ENCODE peak calls at places on chromosomes 2 and 18, in six cellular contexts. One of them, this sample, is unnamed.

GRCh38 chr2:54166121-54166773 is 50.8 kb downstream of the ACYP2 start:
- DNase-seq in T-helper 9 cell: no peak
- DNase-seq in stimulated activated naive B cell treated with anti-CD40 and anti-IgM and Interleukin-4, amounts not matched to agents 10 μg/mL and 1 μg/mL and 100 μg/mL, for 72 hours: no peak
- DNase-seq in endothelial cell: no peak
- DNase-seq in activated CD4-positive, alpha-beta T cell treated with anti-CD3 and anti-CD28 coated beads for 24 hours: no peak
- DNase-seq in substantia nigra: no peak
- DNase-seq in this sample: no peak

GRCh38 chr2:8119782-8120551 is 561.9 kb upstream of the ID2 start:
- DNase-seq in T-helper 9 cell: no peak
- DNase-seq in substantia nigra: no peak
- DNase-seq in activated CD4-positive, alpha-beta T cell treated with anti-CD3 and anti-CD28 coated beads for 24 hours: no peak
- DNase-seq in endothelial cell: no peak
- DNase-seq in stimulated activated naive B cell treated with anti-CD40 and anti-IgM and Interleukin-4, amounts not matched to agents 10 μg/mL and 1 μg/mL and 100 μg/mL, for 72 hours: no peak
- DNase-seq in this sample: no peak

GRCh38 chr2:168801456-168801855 is 981 bp upstream of the NOSTRIN start:
- DNase-seq in stimulated activated naive B cell treated with anti-CD40 and anti-IgM and Interleukin-4, amounts not matched to agents 10 μg/mL and 1 μg/mL and 100 μg/mL, for 72 hours: no peak
- DNase-seq in activated CD4-positive, alpha-beta T cell treated with anti-CD3 and anti-CD28 coated beads for 24 hours: no peak
- DNase-seq in T-helper 9 cell: no peak
- DNase-seq in endothelial cell: no peak
- DNase-seq in substantia nigra: no peak
- DNase-seq in this sample: no peak

GRCh38 chr2:69298862-69299261 is 88.2 kb downstream of the GFPT1 start:
- DNase-seq in activated CD4-positive, alpha-beta T cell treated with anti-CD3 and anti-CD28 coated beads for 24 hours: no peak
- DNase-seq in T-helper 9 cell: no peak
- DNase-seq in substantia nigra: no peak
- DNase-seq in endothelial cell: no peak
- DNase-seq in stimulated activated naive B cell treated with anti-CD40 and anti-IgM and Interleukin-4, amounts not matched to agents 10 μg/mL and 1 μg/mL and 100 μg/mL, for 72 hours: no peak
- DNase-seq in this sample: no peak

GRCh38 chr2:172370821-172371455 is 56.4 kb upstream of the ITGA6 start:
- DNase-seq in substantia nigra: no peak
- DNase-seq in stimulated activated naive B cell treated with anti-CD40 and anti-IgM and Interleukin-4, amounts not matched to agents 10 μg/mL and 1 μg/mL and 100 μg/mL, for 72 hours: no peak
- DNase-seq in endothelial cell: no peak
- DNase-seq in T-helper 9 cell: no peak
- DNase-seq in activated CD4-positive, alpha-beta T cell treated with anti-CD3 and anti-CD28 coated beads for 24 hours: no peak
- DNase-seq in this sample: no peak

GRCh38 chr2:36965196-36965595 is 1.1 kb downstream of the STRN start:
- DNase-seq in stimulated activated naive B cell treated with anti-CD40 and anti-IgM and Interleukin-4, amounts not matched to agents 10 μg/mL and 1 μg/mL and 100 μg/mL, for 72 hours: no peak
- DNase-seq in T-helper 9 cell: no peak
- DNase-seq in endothelial cell: no peak
- DNase-seq in substantia nigra: no peak
- DNase-seq in activated CD4-positive, alpha-beta T cell treated with anti-CD3 and anti-CD28 coated beads for 24 hours: no peak
- DNase-seq in this sample: no peak

GRCh38 chr2:180367831-180368230 is 360.7 kb upstream of the CWC22 start:
- DNase-seq in substantia nigra: no peak
- DNase-seq in endothelial cell: no peak
- DNase-seq in stimulated activated naive B cell treated with anti-CD40 and anti-IgM and Interleukin-4, amounts not matched to agents 10 μg/mL and 1 μg/mL and 100 μg/mL, for 72 hours: no peak
- DNase-seq in activated CD4-positive, alpha-beta T cell treated with anti-CD3 and anti-CD28 coated beads for 24 hours: no peak
- DNase-seq in T-helper 9 cell: no peak
- DNase-seq in this sample: no peak

GRCh38 chr2:233329489-233330135 is 22.0 kb downstream of the SAG start:
- DNase-seq in substantia nigra: no peak
- DNase-seq in activated CD4-positive, alpha-beta T cell treated with anti-CD3 and anti-CD28 coated beads for 24 hours: no peak
- DNase-seq in stimulated activated naive B cell treated with anti-CD40 and anti-IgM and Interleukin-4, amounts not matched to agents 10 μg/mL and 1 μg/mL and 100 μg/mL, for 72 hours: no peak
- DNase-seq in endothelial cell: no peak
- DNase-seq in T-helper 9 cell: no peak
- DNase-seq in this sample: no peak

GRCh38 chr2:26942543-26943295 is 27.7 kb upstream of the MAPRE3 start:
- DNase-seq in stimulated activated naive B cell treated with anti-CD40 and anti-IgM and Interleukin-4, amounts not matched to agents 10 μg/mL and 1 μg/mL and 100 μg/mL, for 72 hours: peak
- DNase-seq in substantia nigra: no peak
- DNase-seq in activated CD4-positive, alpha-beta T cell treated with anti-CD3 and anti-CD28 coated beads for 24 hours: peak
- DNase-seq in endothelial cell: peak
- DNase-seq in T-helper 9 cell: peak
- DNase-seq in this sample: peak

GRCh38 chr18:47120428-47120827 is 29.9 kb downstream of the HDHD2 start:
- DNase-seq in endothelial cell: no peak
- DNase-seq in T-helper 9 cell: no peak
- DNase-seq in stimulated activated naive B cell treated with anti-CD40 and anti-IgM and Interleukin-4, amounts not matched to agents 10 μg/mL and 1 μg/mL and 100 μg/mL, for 72 hours: peak
- DNase-seq in activated CD4-positive, alpha-beta T cell treated with anti-CD3 and anti-CD28 coated beads for 24 hours: no peak
- DNase-seq in substantia nigra: no peak
- DNase-seq in this sample: no peak

GRCh38 chr18:57951999-57952774 is 91.8 kb upstream of the NEDD4L start:
- DNase-seq in endothelial cell: no peak
- DNase-seq in stimulated activated naive B cell treated with anti-CD40 and anti-IgM and Interleukin-4, amounts not matched to agents 10 μg/mL and 1 μg/mL and 100 μg/mL, for 72 hours: no peak
- DNase-seq in substantia nigra: no peak
- DNase-seq in activated CD4-positive, alpha-beta T cell treated with anti-CD3 and anti-CD28 coated beads for 24 hours: no peak
- DNase-seq in T-helper 9 cell: no peak
- DNase-seq in this sample: no peak

GRCh38 chr18:51182824-51183223 is 14.7 kb downstream of the MEX3C start:
- DNase-seq in substantia nigra: no peak
- DNase-seq in endothelial cell: no peak
- DNase-seq in activated CD4-positive, alpha-beta T cell treated with anti-CD3 and anti-CD28 coated beads for 24 hours: no peak
- DNase-seq in stimulated activated naive B cell treated with anti-CD40 and anti-IgM and Interleukin-4, amounts not matched to agents 10 μg/mL and 1 μg/mL and 100 μg/mL, for 72 hours: no peak
- DNase-seq in T-helper 9 cell: no peak
- DNase-seq in this sample: no peak

GRCh38 chr18:9113468-9114149 is 11.1 kb downstream of the NDUFV2 start:
- DNase-seq in stimulated activated naive B cell treated with anti-CD40 and anti-IgM and Interleukin-4, amounts not matched to agents 10 μg/mL and 1 μg/mL and 100 μg/mL, for 72 hours: peak
- DNase-seq in substantia nigra: no peak
- DNase-seq in endothelial cell: no peak
- DNase-seq in T-helper 9 cell: no peak
- DNase-seq in activated CD4-positive, alpha-beta T cell treated with anti-CD3 and anti-CD28 coated beads for 24 hours: no peak
- DNase-seq in this sample: no peak

GRCh38 chr2:88329815-88330603 is 122.5 kb downstream of the FOXI3 start:
- DNase-seq in endothelial cell: no peak
- DNase-seq in activated CD4-positive, alpha-beta T cell treated with anti-CD3 and anti-CD28 coated beads for 24 hours: no peak
- DNase-seq in T-helper 9 cell: no peak
- DNase-seq in substantia nigra: no peak
- DNase-seq in stimulated activated naive B cell treated with anti-CD40 and anti-IgM and Interleukin-4, amounts not matched to agents 10 μg/mL and 1 μg/mL and 100 μg/mL, for 72 hours: no peak
- DNase-seq in this sample: no peak

GRCh38 chr18:54743596-54743995 is 84.7 kb upstream of the RAB27B start:
- DNase-seq in activated CD4-positive, alpha-beta T cell treated with anti-CD3 and anti-CD28 coated beads for 24 hours: no peak
- DNase-seq in stimulated activated naive B cell treated with anti-CD40 and anti-IgM and Interleukin-4, amounts not matched to agents 10 μg/mL and 1 μg/mL and 100 μg/mL, for 72 hours: no peak
- DNase-seq in endothelial cell: no peak
- DNase-seq in substantia nigra: no peak
- DNase-seq in T-helper 9 cell: no peak
- DNase-seq in this sample: no peak

GRCh38 chr2:10564876-10565425 is 116.8 kb upstream of the ODC1 start:
- DNase-seq in activated CD4-positive, alpha-beta T cell treated with anti-CD3 and anti-CD28 coated beads for 24 hours: no peak
- DNase-seq in substantia nigra: no peak
- DNase-seq in stimulated activated naive B cell treated with anti-CD40 and anti-IgM and Interleukin-4, amounts not matched to agents 10 μg/mL and 1 μg/mL and 100 μg/mL, for 72 hours: no peak
- DNase-seq in endothelial cell: no peak
- DNase-seq in T-helper 9 cell: no peak
- DNase-seq in this sample: no peak

GRCh38 chr2:46364797-46365457 is 67.7 kb downstream of the EPAS1 start:
- DNase-seq in substantia nigra: no peak
- DNase-seq in endothelial cell: peak
- DNase-seq in stimulated activated naive B cell treated with anti-CD40 and anti-IgM and Interleukin-4, amounts not matched to agents 10 μg/mL and 1 μg/mL and 100 μg/mL, for 72 hours: no peak
- DNase-seq in activated CD4-positive, alpha-beta T cell treated with anti-CD3 and anti-CD28 coated beads for 24 hours: peak
- DNase-seq in T-helper 9 cell: no peak
- DNase-seq in this sample: peak

GRCh38 chr18:21391074-21391673 is 149.1 kb downstream of the GREB1L start:
- DNase-seq in T-helper 9 cell: no peak
- DNase-seq in activated CD4-positive, alpha-beta T cell treated with anti-CD3 and anti-CD28 coated beads for 24 hours: no peak
- DNase-seq in stimulated activated naive B cell treated with anti-CD40 and anti-IgM and Interleukin-4, amounts not matched to agents 10 μg/mL and 1 μg/mL and 100 μg/mL, for 72 hours: no peak
- DNase-seq in substantia nigra: no peak
- DNase-seq in endothelial cell: no peak
- DNase-seq in this sample: no peak

GRCh38 chr2:238898534-238899281 is 50.8 kb downstream of the TWIST2 start:
- DNase-seq in stimulated activated naive B cell treated with anti-CD40 and anti-IgM and Interleukin-4, amounts not matched to agents 10 μg/mL and 1 μg/mL and 100 μg/mL, for 72 hours: no peak
- DNase-seq in T-helper 9 cell: no peak
- DNase-seq in substantia nigra: no peak
- DNase-seq in endothelial cell: no peak
- DNase-seq in activated CD4-positive, alpha-beta T cell treated with anti-CD3 and anti-CD28 coated beads for 24 hours: no peak
- DNase-seq in this sample: no peak

GRCh38 chr18:34965108-34965507 is 76.1 kb upstream of the MAPRE2 start:
- DNase-seq in T-helper 9 cell: no peak
- DNase-seq in substantia nigra: no peak
- DNase-seq in stimulated activated naive B cell treated with anti-CD40 and anti-IgM and Interleukin-4, amounts not matched to agents 10 μg/mL and 1 μg/mL and 100 μg/mL, for 72 hours: no peak
- DNase-seq in endothelial cell: no peak
- DNase-seq in activated CD4-positive, alpha-beta T cell treated with anti-CD3 and anti-CD28 coated beads for 24 hours: no peak
- DNase-seq in this sample: no peak

GRCh38 chr2:28282861-28283646 is 109.6 kb upstream of the FOSL2 start:
- DNase-seq in substantia nigra: no peak
- DNase-seq in endothelial cell: no peak
- DNase-seq in activated CD4-positive, alpha-beta T cell treated with anti-CD3 and anti-CD28 coated beads for 24 hours: no peak
- DNase-seq in T-helper 9 cell: no peak
- DNase-seq in stimulated activated naive B cell treated with anti-CD40 and anti-IgM and Interleukin-4, amounts not matched to agents 10 μg/mL and 1 μg/mL and 100 μg/mL, for 72 hours: no peak
- DNase-seq in this sample: no peak

GRCh38 chr2:15588329-15588919 is 3.2 kb upstream of the DDX1 start:
- DNase-seq in T-helper 9 cell: no peak
- DNase-seq in substantia nigra: peak
- DNase-seq in activated CD4-positive, alpha-beta T cell treated with anti-CD3 and anti-CD28 coated beads for 24 hours: no peak
- DNase-seq in stimulated activated naive B cell treated with anti-CD40 and anti-IgM and Interleukin-4, amounts not matched to agents 10 μg/mL and 1 μg/mL and 100 μg/mL, for 72 hours: no peak
- DNase-seq in endothelial cell: peak
- DNase-seq in this sample: no peak

GRCh38 chr2:199928226-199928625 is 17.1 kb downstream of the C2orf69 start:
- DNase-seq in endothelial cell: no peak
- DNase-seq in stimulated activated naive B cell treated with anti-CD40 and anti-IgM and Interleukin-4, amounts not matched to agents 10 μg/mL and 1 μg/mL and 100 μg/mL, for 72 hours: no peak
- DNase-seq in T-helper 9 cell: no peak
- DNase-seq in activated CD4-positive, alpha-beta T cell treated with anti-CD3 and anti-CD28 coated beads for 24 hours: no peak
- DNase-seq in substantia nigra: no peak
- DNase-seq in this sample: no peak

GRCh38 chr2:158297606-158298005 is 158.9 kb downstream of the CCDC148 start:
- DNase-seq in activated CD4-positive, alpha-beta T cell treated with anti-CD3 and anti-CD28 coated beads for 24 hours: no peak
- DNase-seq in substantia nigra: no peak
- DNase-seq in T-helper 9 cell: no peak
- DNase-seq in stimulated activated naive B cell treated with anti-CD40 and anti-IgM and Interleukin-4, amounts not matched to agents 10 μg/mL and 1 μg/mL and 100 μg/mL, for 72 hours: no peak
- DNase-seq in endothelial cell: no peak
- DNase-seq in this sample: no peak

GRCh38 chr2:8267721-8268120 is 414.1 kb upstream of the ID2 start:
- DNase-seq in stimulated activated naive B cell treated with anti-CD40 and anti-IgM and Interleukin-4, amounts not matched to agents 10 μg/mL and 1 μg/mL and 100 μg/mL, for 72 hours: no peak
- DNase-seq in T-helper 9 cell: no peak
- DNase-seq in activated CD4-positive, alpha-beta T cell treated with anti-CD3 and anti-CD28 coated beads for 24 hours: no peak
- DNase-seq in substantia nigra: no peak
- DNase-seq in endothelial cell: no peak
- DNase-seq in this sample: no peak

GRCh38 chr2:118969734-118970395 is 27.9 kb downstream of the MARCO start:
- DNase-seq in endothelial cell: no peak
- DNase-seq in activated CD4-positive, alpha-beta T cell treated with anti-CD3 and anti-CD28 coated beads for 24 hours: no peak
- DNase-seq in stimulated activated naive B cell treated with anti-CD40 and anti-IgM and Interleukin-4, amounts not matched to agents 10 μg/mL and 1 μg/mL and 100 μg/mL, for 72 hours: no peak
- DNase-seq in T-helper 9 cell: no peak
- DNase-seq in substantia nigra: no peak
- DNase-seq in this sample: no peak

GRCh38 chr2:173401716-173402326 is 47.1 kb downstream of the CDCA7 start:
- DNase-seq in endothelial cell: peak
- DNase-seq in substantia nigra: no peak
- DNase-seq in activated CD4-positive, alpha-beta T cell treated with anti-CD3 and anti-CD28 coated beads for 24 hours: no peak
- DNase-seq in T-helper 9 cell: no peak
- DNase-seq in stimulated activated naive B cell treated with anti-CD40 and anti-IgM and Interleukin-4, amounts not matched to agents 10 μg/mL and 1 μg/mL and 100 μg/mL, for 72 hours: no peak
- DNase-seq in this sample: no peak

GRCh38 chr2:127576433-127577207 is 41.1 kb downstream of the MYO7B start:
- DNase-seq in stimulated activated naive B cell treated with anti-CD40 and anti-IgM and Interleukin-4, amounts not matched to agents 10 μg/mL and 1 μg/mL and 100 μg/mL, for 72 hours: no peak
- DNase-seq in substantia nigra: peak
- DNase-seq in T-helper 9 cell: no peak
- DNase-seq in endothelial cell: no peak
- DNase-seq in activated CD4-positive, alpha-beta T cell treated with anti-CD3 and anti-CD28 coated beads for 24 hours: no peak
- DNase-seq in this sample: no peak

GRCh38 chr2:151120016-151120415 is 141.6 kb downstream of the RBM43 start:
- DNase-seq in T-helper 9 cell: no peak
- DNase-seq in activated CD4-positive, alpha-beta T cell treated with anti-CD3 and anti-CD28 coated beads for 24 hours: no peak
- DNase-seq in stimulated activated naive B cell treated with anti-CD40 and anti-IgM and Interleukin-4, amounts not matched to agents 10 μg/mL and 1 μg/mL and 100 μg/mL, for 72 hours: no peak
- DNase-seq in substantia nigra: no peak
- DNase-seq in endothelial cell: no peak
- DNase-seq in this sample: peak

GRCh38 chr18:21194871-21195771 is 46.9 kb upstream of the GREB1L start:
- DNase-seq in stimulated activated naive B cell treated with anti-CD40 and anti-IgM and Interleukin-4, amounts not matched to agents 10 μg/mL and 1 μg/mL and 100 μg/mL, for 72 hours: no peak
- DNase-seq in endothelial cell: no peak
- DNase-seq in T-helper 9 cell: no peak
- DNase-seq in substantia nigra: no peak
- DNase-seq in activated CD4-positive, alpha-beta T cell treated with anti-CD3 and anti-CD28 coated beads for 24 hours: no peak
- DNase-seq in this sample: peak

GRCh38 chr2:15808980-15809379 is 131.4 kb upstream of the MYCN start:
- DNase-seq in T-helper 9 cell: no peak
- DNase-seq in endothelial cell: peak
- DNase-seq in substantia nigra: no peak
- DNase-seq in stimulated activated naive B cell treated with anti-CD40 and anti-IgM and Interleukin-4, amounts not matched to agents 10 μg/mL and 1 μg/mL and 100 μg/mL, for 72 hours: no peak
- DNase-seq in activated CD4-positive, alpha-beta T cell treated with anti-CD3 and anti-CD28 coated beads for 24 hours: no peak
- DNase-seq in this sample: no peak

GRCh38 chr18:79396431-79397287 is 929 bp downstream of the NFATC1 start:
- DNase-seq in T-helper 9 cell: no peak
- DNase-seq in activated CD4-positive, alpha-beta T cell treated with anti-CD3 and anti-CD28 coated beads for 24 hours: no peak
- DNase-seq in stimulated activated naive B cell treated with anti-CD40 and anti-IgM and Interleukin-4, amounts not matched to agents 10 μg/mL and 1 μg/mL and 100 μg/mL, for 72 hours: no peak
- DNase-seq in substantia nigra: no peak
- DNase-seq in endothelial cell: peak
- DNase-seq in this sample: no peak

GRCh38 chr18:55018602-55019001 is 59.3 kb upstream of the CCDC68 start:
- DNase-seq in endothelial cell: no peak
- DNase-seq in T-helper 9 cell: no peak
- DNase-seq in activated CD4-positive, alpha-beta T cell treated with anti-CD3 and anti-CD28 coated beads for 24 hours: no peak
- DNase-seq in substantia nigra: no peak
- DNase-seq in stimulated activated naive B cell treated with anti-CD40 and anti-IgM and Interleukin-4, amounts not matched to agents 10 μg/mL and 1 μg/mL and 100 μg/mL, for 72 hours: no peak
- DNase-seq in this sample: no peak

GRCh38 chr2:159903404-159904126 is 105.6 kb upstream of the CD302 start:
- DNase-seq in substantia nigra: no peak
- DNase-seq in activated CD4-positive, alpha-beta T cell treated with anti-CD3 and anti-CD28 coated beads for 24 hours: peak
- DNase-seq in endothelial cell: no peak
- DNase-seq in T-helper 9 cell: peak
- DNase-seq in stimulated activated naive B cell treated with anti-CD40 and anti-IgM and Interleukin-4, amounts not matched to agents 10 μg/mL and 1 μg/mL and 100 μg/mL, for 72 hours: peak
- DNase-seq in this sample: no peak

GRCh38 chr2:173299764-173300163 is 54.9 kb upstream of the CDCA7 start:
- DNase-seq in activated CD4-positive, alpha-beta T cell treated with anti-CD3 and anti-CD28 coated beads for 24 hours: no peak
- DNase-seq in substantia nigra: no peak
- DNase-seq in stimulated activated naive B cell treated with anti-CD40 and anti-IgM and Interleukin-4, amounts not matched to agents 10 μg/mL and 1 μg/mL and 100 μg/mL, for 72 hours: no peak
- DNase-seq in T-helper 9 cell: no peak
- DNase-seq in endothelial cell: no peak
- DNase-seq in this sample: no peak

GRCh38 chr2:205769494-205769848 is 87.2 kb downstream of the NRP2 start:
- DNase-seq in activated CD4-positive, alpha-beta T cell treated with anti-CD3 and anti-CD28 coated beads for 24 hours: no peak
- DNase-seq in substantia nigra: no peak
- DNase-seq in T-helper 9 cell: no peak
- DNase-seq in endothelial cell: no peak
- DNase-seq in stimulated activated naive B cell treated with anti-CD40 and anti-IgM and Interleukin-4, amounts not matched to agents 10 μg/mL and 1 μg/mL and 100 μg/mL, for 72 hours: no peak
- DNase-seq in this sample: no peak

GRCh38 chr2:203437516-203437915 is 97.6 kb downstream of the RAPH1 start:
- DNase-seq in T-helper 9 cell: no peak
- DNase-seq in activated CD4-positive, alpha-beta T cell treated with anti-CD3 and anti-CD28 coated beads for 24 hours: no peak
- DNase-seq in endothelial cell: no peak
- DNase-seq in stimulated activated naive B cell treated with anti-CD40 and anti-IgM and Interleukin-4, amounts not matched to agents 10 μg/mL and 1 μg/mL and 100 μg/mL, for 72 hours: no peak
- DNase-seq in substantia nigra: no peak
- DNase-seq in this sample: no peak

GRCh38 chr2:128879161-128879560 is 560.5 kb upstream of the HS6ST1 start:
- DNase-seq in activated CD4-positive, alpha-beta T cell treated with anti-CD3 and anti-CD28 coated beads for 24 hours: no peak
- DNase-seq in T-helper 9 cell: no peak
- DNase-seq in substantia nigra: no peak
- DNase-seq in endothelial cell: no peak
- DNase-seq in stimulated activated naive B cell treated with anti-CD40 and anti-IgM and Interleukin-4, amounts not matched to agents 10 μg/mL and 1 μg/mL and 100 μg/mL, for 72 hours: no peak
- DNase-seq in this sample: no peak